ENCODE peak calls at places on chromosomes 12 and 14, in six cellular contexts. R, K, M, I, J and O are unnamed samples.

GRCh38 chr12:27913999-27914614 is 58.4 kb downstream of the PTHLH start:
- DNase-seq in J (no peak), I (no peak), R (no peak), K (no peak), M (no peak), O (no peak)

GRCh38 chr12:105288311-105288996 is 42.0 kb upstream of the C12orf75 start:
- DNase-seq in R (no peak), I (no peak), K (no peak), M (no peak), J (no peak), O (no peak)

GRCh38 chr14:42673963-42674362 is 1067.3 kb downstream of the LRFN5 start:
- DNase-seq in K (no peak), R (no peak), M (no peak), I (no peak), J (no peak), O (no peak)

GRCh38 chr14:36553650-36554260 is 28.7 kb downstream of the NKX2-8 start:
- DNase-seq in R (peak), I (no peak), J (peak), M (peak), K (peak), O (no peak)

GRCh38 chr12:2650261-2651060 is 144.3 kb upstream of the FKBP4 start:
- DNase-seq in R (no peak), J (no peak), I (no peak), K (no peak), M (no peak), O (no peak)

GRCh38 chr12:105222726-105223357 is 13.1 kb downstream of the APPL2 start:
- DNase-seq in J (no peak), I (no peak), M (no peak), R (no peak), K (no peak), O (no peak)

GRCh38 chr12:4422985-4423384 is 22.6 kb downstream of the FGF6 start:
- DNase-seq in I (no peak), K (no peak), R (no peak), M (no peak), J (no peak), O (no peak)

GRCh38 chr12:105425263-105426174 is 95.0 kb downstream of the C12orf75 start:
- DNase-seq in I (no peak), R (no peak), K (no peak), M (no peak), J (no peak), O (no peak)

GRCh38 chr12:77645966-77646598 is 184.6 kb upstream of the NAV3 start:
- DNase-seq in R (no peak), K (no peak), M (no peak), I (no peak), J (no peak), O (no peak)

GRCh38 chr12:54861927-54862326 is 7.6 kb downstream of the MUCL1 start:
- DNase-seq in J (no peak), K (no peak), R (no peak), I (no peak), M (no peak), O (no peak)

GRCh38 chr14:48127674-48128073 is 452.3 kb upstream of the MDGA2 start:
- DNase-seq in K (no peak), I (no peak), M (no peak), J (no peak), R (no peak), O (no peak)

GRCh38 chr14:56678838-56679237 is 99.2 kb downstream of the TMEM260 start:
- DNase-seq in M (no peak), R (no peak), I (no peak), K (no peak), J (no peak), O (no peak)

GRCh38 chr12:122963928-122964240 is 2.4 kb downstream of the ABCB9 start:
- DNase-seq in K (peak), J (no peak), R (no peak), I (no peak), M (no peak), O (peak)

GRCh38 chr14:31411218-31411727 is 9.1 kb downstream of the HEATR5A start:
- DNase-seq in J (no peak), R (no peak), I (no peak), M (no peak), K (peak), O (no peak)

GRCh38 chr12:23140710-23141109 is 515.7 kb downstream of the ETNK1 start:
- DNase-seq in M (no peak), K (peak), I (no peak), J (no peak), R (no peak), O (no peak)

GRCh38 chr12:95218164-95218851 is 701 bp downstream of the VEZT start:
- DNase-seq in R (peak), I (peak), J (peak), K (peak), M (peak), O (no peak)

GRCh38 chr12:57852195-57852594 is 5.7 kb upstream of the CTDSP2 start:
- DNase-seq in I (no peak), R (no peak), M (no peak), J (no peak), K (no peak), O (no peak)

GRCh38 chr14:38616959-38617358 is 361.1 kb upstream of the CLEC14A start:
- DNase-seq in I (no peak), M (no peak), J (no peak), K (peak), R (no peak), O (no peak)

GRCh38 chr14:28707814-28708213 is 58.8 kb upstream of the FOXG1 start:
- DNase-seq in M (no peak), I (no peak), R (peak), J (no peak), K (peak), O (no peak)

GRCh38 chr14:105419305-105420091 is at the start of gene MTA1:
- DNase-seq in K (peak), R (no peak), M (peak), I (peak), J (peak), O (peak)